ENCODE peak calls at places on chromosomes 5 and 9, in four cellular contexts. I is HCT116, H is OCI-LY7, Z is mammary epithelial cell. T is an unnamed sample.

GRCh38 chr5:133199366-133199901 is 147.6 kb downstream of the HSPA4 start:
- DNase-seq in I (no peak), Z (no peak), H (no peak), T (no peak)

GRCh38 chr5:36304095-36304494 is 2.4 kb upstream of the RANBP3L start:
- DNase-seq in H (no peak), I (no peak), Z (no peak), T (peak)

GRCh38 chr9:113187935-113188595 is 33.0 kb downstream of the FKBP15 start:
- DNase-seq in H (no peak), Z (peak), I (peak), T (no peak)

GRCh38 chr9:96150324-96151023 is 151.5 kb downstream of the HSD17B3 start:
- DNase-seq in I (no peak), H (no peak), Z (no peak), T (no peak)

GRCh38 chr5:130652178-130652577 is 512.9 kb downstream of the HINT1 start:
- DNase-seq in Z (peak), H (no peak), I (peak), T (no peak)

GRCh38 chr5:32572778-32573480 is 12.4 kb upstream of the SUB1 start:
- DNase-seq in H (peak), Z (no peak), I (no peak), T (no peak)

GRCh38 chr9:115757461-115757860 is 396.1 kb upstream of the PAPPA start:
- DNase-seq in I (no peak), H (no peak), Z (no peak), T (no peak)

GRCh38 chr5:639253-639530 is 27.1 kb downstream of the CEP72 start:
- DNase-seq in H (no peak), I (no peak), Z (no peak), T (no peak)

GRCh38 chr9:11618241-11618805 is 1005.5 kb upstream of the PTPRD start:
- DNase-seq in Z (no peak), I (no peak), H (no peak), T (peak)

GRCh38 chr9:92265159-92265558 is 28.3 kb downstream of the IARS1 start:
- DNase-seq in Z (peak), I (no peak), H (no peak), T (no peak)

GRCh38 chr5:134176523-134177196 is at the start of gene SKP1:
- DNase-seq in H (peak), I (peak), Z (peak), T (peak)

GRCh38 chr5:135386096-135386495 is 12.9 kb downstream of the MACROH2A1 start:
- DNase-seq in Z (peak), I (no peak), H (no peak), T (no peak)

GRCh38 chr5:153402550-153402949 is 87.9 kb upstream of the GRIA1 start:
- DNase-seq in I (no peak), H (no peak), Z (no peak), T (no peak)

GRCh38 chr9:35415769-35416427 is 74.0 kb upstream of the RUSC2 start:
- DNase-seq in Z (no peak), I (no peak), H (no peak), T (peak)

GRCh38 chr9:99114846-99115500 is 10.1 kb downstream of the TGFBR1 start:
- DNase-seq in H (no peak), I (no peak), Z (no peak), T (no peak)

GRCh38 chr5:180424094-180424493 is 70.1 kb upstream of the CNOT6 start:
- DNase-seq in H (no peak), I (no peak), Z (no peak), T (no peak)

GRCh38 chr5:143128412-143129071 is 274.9 kb downstream of the NR3C1 start:
- DNase-seq in H (no peak), Z (no peak), I (no peak), T (no peak)

GRCh38 chr5:38188591-38188990 is 69.8 kb upstream of the EGFLAM start:
- DNase-seq in Z (no peak), I (no peak), H (no peak), T (no peak)

GRCh38 chr5:157215143-157215825 is 34.6 kb downstream of the ITK start:
- DNase-seq in Z (no peak), H (no peak), I (no peak), T (no peak)

GRCh38 chr5:63247651-63248050 is 669.0 kb downstream of the LRRC70 start:
- DNase-seq in Z (no peak), I (no peak), H (no peak), T (no peak)

GRCh38 chr9:70519912-70520724 is 105.7 kb upstream of the KLF9 start:
- DNase-seq in I (no peak), H (no peak), Z (no peak), T (no peak)

GRCh38 chr5:171934586-171934985 is 71.9 kb downstream of the FBXW11 start:
- DNase-seq in Z (no peak), I (no peak), H (no peak), T (no peak)

GRCh38 chr5:60295423-60295822 is 401.9 kb upstream of the PDE4D start:
- DNase-seq in Z (peak), I (peak), H (peak), T (peak)

GRCh38 chr9:105911104-105911911 is 217.0 kb downstream of the TMEM38B start:
- DNase-seq in I (no peak), H (no peak), Z (no peak), T (peak)

GRCh38 chr5:40404613-40405012 is 275.1 kb upstream of the PTGER4 start:
- DNase-seq in H (no peak), I (no peak), Z (no peak), T (no peak)

GRCh38 chr9:88808019-88808656 is 183.1 kb upstream of the S1PR3 start:
- DNase-seq in I (no peak), Z (no peak), H (no peak), T (no peak)

GRCh38 chr9:131809941-131810344 is 70.1 kb upstream of the RAPGEF1 start:
- DNase-seq in Z (peak), I (no peak), H (no peak), T (no peak)

GRCh38 chr9:117253256-117253655 is 161.6 kb downstream of the ASTN2 start:
- DNase-seq in Z (no peak), I (no peak), H (no peak), T (no peak)

GRCh38 chr9:108552459-108553040 is 303.2 kb downstream of the ACTL7B start:
- DNase-seq in Z (peak), H (no peak), I (peak), T (no peak)

GRCh38 chr5:173283318-173284288 is 44.6 kb downstream of the STC2 start:
- DNase-seq in I (peak), H (peak), Z (peak), T (peak)

GRCh38 chr5:1445313-1445894 is at the start of gene SLC6A3:
- DNase-seq in Z (no peak), H (no peak), I (no peak), T (peak)

GRCh38 chr5:108371263-108371662 is 10.6 kb downstream of the FBXL17 start:
- DNase-seq in Z (no peak), I (no peak), H (no peak), T (no peak)

GRCh38 chr5:168908207-168908606 is 329.0 kb upstream of the PANK3 start:
- DNase-seq in H (no peak), I (no peak), Z (peak), T (no peak)

GRCh38 chr9:89754223-89754622 is 149.4 kb downstream of the GADD45G start:
- DNase-seq in H (no peak), Z (no peak), I (no peak), T (no peak)

DNA sequence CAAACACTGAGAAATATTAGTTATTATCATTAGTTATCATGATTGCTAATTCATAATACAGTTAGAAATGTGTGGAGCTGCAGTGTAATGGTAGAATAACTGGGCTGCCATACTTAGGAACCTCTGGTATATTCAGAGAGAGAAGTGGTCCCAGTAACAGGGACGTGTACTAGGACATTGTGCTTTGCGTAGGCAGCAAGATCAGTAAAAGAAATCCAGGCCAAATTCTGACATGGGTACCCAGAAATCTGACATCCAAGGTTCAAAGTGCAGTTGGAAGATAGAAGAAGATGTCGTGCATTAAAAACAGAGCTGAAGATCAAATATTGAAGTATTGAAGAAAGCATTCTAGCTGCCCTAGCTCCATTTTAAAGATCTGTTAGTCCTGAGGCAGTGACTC is 1160.7 kb upstream of the DMAC1 start:
- DNase-seq in H (no peak), Z (no peak), I (no peak), T (no peak)
- H3K27ac ChIP-seq in H (no peak), Z (no peak), I (no peak), T (no peak)

DNA sequence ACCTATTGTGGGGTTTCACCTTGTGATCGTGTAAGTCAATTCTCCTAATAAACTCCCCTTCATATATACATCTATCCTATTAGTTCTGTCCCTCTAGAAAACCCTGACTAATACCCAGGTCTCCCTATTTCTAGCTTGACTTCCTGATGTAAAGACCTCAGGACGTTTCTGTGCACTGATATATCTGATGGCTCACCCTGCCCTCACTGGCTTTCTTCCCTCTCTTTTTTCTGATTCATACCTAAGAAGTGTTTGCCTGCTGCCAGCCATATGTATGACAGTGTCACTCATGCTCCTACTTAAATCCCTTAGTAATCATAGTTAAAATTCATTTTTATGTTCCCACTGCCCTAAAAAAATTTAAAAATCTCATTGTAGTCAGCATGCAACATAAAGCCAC is 124.8 kb upstream of the CCNG1 start:
- DNase-seq in H (no peak), I (no peak), Z (no peak), T (no peak)
- H3K4me2 ChIP-seq in H (no peak), I (no peak), Z (no peak), T (no peak)

GRCh38 chr9:136004712-136005111 is 43.5 kb upstream of the UBAC1 start:
- DNase-seq in H (no peak), I (no peak), Z (no peak), T (peak)
- H2AFZ ChIP-seq in H (no peak), I (no peak), Z (no peak), T (no peak)

GRCh38 chr5:139188558-139189270 is 9.5 kb downstream of the SIL1 start:
- DNase-seq in H (no peak), Z (no peak), I (no peak), T (no peak)

GRCh38 chr5:139186293-139186692 is 11.9 kb downstream of the SIL1 start:
- DNase-seq in H (no peak), Z (no peak), I (no peak), T (no peak)

GRCh38 chr5:139186752-139187326 is 11.3 kb downstream of the SIL1 start:
- DNase-seq in H (no peak), Z (no peak), I (no peak), T (no peak)

GRCh38 chr5:139193928-139194327 is 4.2 kb downstream of the SIL1 start:
- DNase-seq in I (no peak), H (no peak), Z (no peak), T (peak)

GRCh38 chr5:139190125-139190524 is 8.0 kb downstream of the SIL1 start:
- DNase-seq in Z (no peak), H (no peak), I (no peak), T (no peak)
- H3K27ac ChIP-seq in Z (no peak), H (no peak), I (no peak), T (no peak)

GRCh38 chr5:73983661-73984060 is 357.7 kb downstream of the ARHGEF28 start:
- DNase-seq in H (no peak), Z (peak), I (no peak), T (no peak)
- H3K4me2 ChIP-seq in H (no peak), Z (no peak), I (no peak), T (no peak)